ENCODE peak calls at places on chromosomes 5 and 9, in four cellular contexts. One of them, this sample, is unnamed.

GRCh38 chr5:42377496-42377895 is 45.7 kb upstream of the GHR start:
- DNase-seq in HepG2: no peak
- DNase-seq in GM12878: no peak
- DNase-seq in K562: no peak
- DNase-seq in this sample: no peak

GRCh38 chr5:163379298-163380155 is 57.9 kb upstream of the CCNG1 start:
- DNase-seq in HepG2: peak
- DNase-seq in GM12878: no peak
- DNase-seq in K562: peak
- DNase-seq in this sample: no peak

GRCh38 chr5:69491027-69491426 is 1.6 kb upstream of the OCLN start:
- DNase-seq in HepG2: no peak
- DNase-seq in GM12878: no peak
- DNase-seq in K562: no peak
- DNase-seq in this sample: no peak

GRCh38 chr9:14037331-14037730 is 276.6 kb downstream of the NFIB start:
- DNase-seq in HepG2: no peak
- DNase-seq in GM12878: no peak
- DNase-seq in K562: no peak
- DNase-seq in this sample: no peak

GRCh38 chr5:99019812-99020697 is 91.2 kb upstream of the CHD1 start:
- DNase-seq in HepG2: peak
- DNase-seq in GM12878: no peak
- DNase-seq in K562: no peak
- DNase-seq in this sample: no peak

GRCh38 chr5:83473344-83474169 is 2.0 kb downstream of the VCAN start:
- DNase-seq in HepG2: no peak
- DNase-seq in GM12878: peak
- DNase-seq in K562: peak
- DNase-seq in this sample: peak

GRCh38 chr5:90134892-90135291 is 274.7 kb downstream of the CETN3 start:
- DNase-seq in HepG2: no peak
- DNase-seq in GM12878: no peak
- DNase-seq in K562: no peak
- DNase-seq in this sample: no peak

GRCh38 chr5:42951847-42952411 is 88.2 kb downstream of the ANXA2R start:
- DNase-seq in HepG2: no peak
- DNase-seq in GM12878: no peak
- DNase-seq in K562: no peak
- DNase-seq in this sample: no peak

GRCh38 chr5:97229688-97230285 is 46.7 kb upstream of the RIOK2 start:
- DNase-seq in HepG2: no peak
- DNase-seq in GM12878: no peak
- DNase-seq in K562: no peak
- DNase-seq in this sample: no peak

GRCh38 chr9:122777935-122778671 is 10.6 kb upstream of the OR5C1 start:
- DNase-seq in HepG2: no peak
- DNase-seq in GM12878: no peak
- DNase-seq in K562: no peak
- DNase-seq in this sample: no peak

GRCh38 chr5:149829954-149830353 is 99.8 kb downstream of the PPARGC1B start:
- DNase-seq in HepG2: no peak
- DNase-seq in GM12878: no peak
- DNase-seq in K562: peak
- DNase-seq in this sample: no peak

GRCh38 chr5:172775326-172776234 is 4.6 kb upstream of the DUSP1 start:
- DNase-seq in HepG2: peak
- DNase-seq in GM12878: no peak
- DNase-seq in K562: no peak
- DNase-seq in this sample: no peak
- TF ChIP-seq NR2C2 in HepG2: peak
- TF ChIP-seq NR2C2 in GM12878: no peak
- TF ChIP-seq NR2C2 in K562: no peak
- TF ChIP-seq NR2C2 in this sample: no peak

DNA sequence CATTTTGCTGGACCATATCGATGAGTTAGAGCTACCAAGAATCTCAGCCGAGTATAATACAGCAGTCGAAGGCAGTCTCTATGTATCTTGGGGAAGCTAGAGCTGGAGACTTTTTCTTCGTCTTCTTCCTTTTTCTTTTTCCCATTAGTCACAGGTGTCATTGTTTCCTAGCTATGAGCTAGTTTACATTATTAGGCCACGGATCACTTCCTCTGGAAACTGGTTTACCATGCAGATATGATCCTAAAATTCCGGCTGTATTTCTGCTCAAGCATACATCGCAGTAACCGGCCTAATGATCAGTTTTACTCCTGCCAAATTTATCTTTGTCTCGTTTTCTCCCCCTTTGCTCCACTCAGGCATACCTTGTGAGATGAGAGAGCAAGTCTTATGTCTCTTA is 312.8 kb downstream of the ARHGAP26 start:
- DNase-seq in HepG2: no peak
- DNase-seq in GM12878: no peak
- DNase-seq in K562: no peak
- DNase-seq in this sample: no peak
- TF ChIP-seq NR2C2 in HepG2: no peak
- TF ChIP-seq NR2C2 in GM12878: no peak
- TF ChIP-seq NR2C2 in K562: no peak
- TF ChIP-seq NR2C2 in this sample: no peak

GRCh38 chr9:133842721-133843227 is 104.6 kb upstream of the SARDH start:
- DNase-seq in HepG2: no peak
- DNase-seq in GM12878: no peak
- DNase-seq in K562: no peak
- DNase-seq in this sample: no peak

GRCh38 chr9:133843250-133843649 is 105.1 kb upstream of the SARDH start:
- DNase-seq in HepG2: no peak
- DNase-seq in GM12878: no peak
- DNase-seq in K562: no peak
- DNase-seq in this sample: no peak

GRCh38 chr9:133844876-133845658 is 106.9 kb upstream of the SARDH start:
- DNase-seq in HepG2: no peak
- DNase-seq in GM12878: no peak
- DNase-seq in K562: peak
- DNase-seq in this sample: no peak

GRCh38 chr9:133844431-133844830 is 106.3 kb upstream of the SARDH start:
- DNase-seq in HepG2: no peak
- DNase-seq in GM12878: no peak
- DNase-seq in K562: no peak
- DNase-seq in this sample: no peak

DNA sequence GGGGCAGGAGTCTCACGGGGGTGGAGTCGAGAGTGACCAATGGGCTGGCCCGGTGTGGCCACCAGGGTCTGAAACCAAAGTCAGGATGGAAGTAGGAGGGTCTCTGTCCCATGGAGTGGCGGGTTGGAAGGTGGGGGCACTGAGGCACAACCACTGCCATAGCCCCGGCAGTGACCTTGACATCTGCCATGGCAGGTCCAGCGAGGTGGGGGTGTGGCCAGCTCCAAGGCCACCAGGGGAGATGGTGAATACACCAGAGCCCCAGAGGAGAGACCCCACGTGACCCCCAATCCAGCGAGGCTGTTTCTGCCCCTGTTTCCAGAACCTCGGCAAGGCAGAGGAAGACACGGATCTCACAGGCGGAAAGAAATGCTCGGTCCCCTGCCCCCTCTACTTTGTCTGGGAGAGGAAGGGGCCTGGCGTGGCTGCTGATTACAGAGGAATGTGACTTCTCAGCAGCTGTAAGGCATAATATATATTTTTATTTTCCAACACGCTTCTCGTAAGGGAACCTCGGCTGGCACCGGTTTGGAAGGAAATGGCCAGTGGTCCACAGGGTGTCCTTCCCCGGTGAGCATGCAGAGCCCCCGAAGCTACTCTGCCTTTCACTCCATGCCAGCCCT is 105.7 kb upstream of the SARDH start:
- DNase-seq in HepG2: no peak
- DNase-seq in GM12878: no peak
- DNase-seq in K562: no peak
- DNase-seq in this sample: no peak
- TF ChIP-seq NR2C2 in HepG2: no peak
- TF ChIP-seq NR2C2 in GM12878: no peak
- TF ChIP-seq NR2C2 in K562: no peak
- TF ChIP-seq NR2C2 in this sample: no peak

GRCh38 chr5:37567566-37567965 is 188.4 kb downstream of the WDR70 start:
- DNase-seq in HepG2: no peak
- DNase-seq in GM12878: no peak
- DNase-seq in K562: no peak
- DNase-seq in this sample: no peak
- TF ChIP-seq NR2C2 in HepG2: no peak
- TF ChIP-seq NR2C2 in GM12878: no peak
- TF ChIP-seq NR2C2 in K562: no peak
- TF ChIP-seq NR2C2 in this sample: no peak